ENCODE peak calls at places on chromosomes 3 and 15, in six cellular contexts. S is stimulated activated CD4-positive, alpha-beta T cell treated with anti-CD3 and anti-CD28 coated beads, Interleukin-12 subunit alpha, Interleukin-12 subunit beta, amount 100 ng/mL, for 4 hours; G is HAP-1; K is amygdala; Q is bronchial epithelial cell; E is NCI-H1105 treated with DMSO at 0.1 percent for 48 hours. J is an unnamed sample.

GRCh38 chr3:170469151-170470062 is 50.7 kb downstream of the CLDN11 start:
- DNase-seq in G (no peak), Q (no peak), S (no peak), K (no peak), E (peak; percentile 90), J (no peak)

GRCh38 chr3:126528419-126528799 is 4.5 kb downstream of the CHST13 start:
- DNase-seq in G (no peak), E (no peak), Q (no peak), S (no peak), K (no peak), J (no peak)

GRCh38 chr3:133563186-133563591 is 10.3 kb upstream of the CDV3 start:
- DNase-seq in S (no peak), E (no peak), Q (no peak), G (no peak), K (no peak), J (no peak)

GRCh38 chr3:19065027-19065426 is 83.3 kb upstream of the KCNH8 start:
- DNase-seq in K (peak; percentile 17), E (peak; percentile 30), S (no peak), G (no peak), Q (no peak), J (no peak)

GRCh38 chr3:11118181-11118682 is 36.1 kb upstream of the HRH1 start:
- DNase-seq in G (no peak), K (no peak), Q (peak; percentile 50), S (no peak), E (no peak), J (no peak)

GRCh38 chr3:159253860-159254259 is 452.0 kb downstream of the MFSD1 start:
- DNase-seq in Q (peak; percentile 73), K (no peak), S (no peak), G (no peak), E (no peak), J (no peak)

GRCh38 chr3:69389520-69390248 is 3.8 kb upstream of the FRMD4B start:
- DNase-seq in G (no peak), S (no peak), Q (peak; percentile 65), E (no peak), K (no peak), J (no peak)

GRCh38 chr15:48090666-48091065 is 30.1 kb upstream of the SLC24A5 start:
- DNase-seq in G (peak; percentile 36), K (no peak), E (peak; percentile 24), Q (no peak), S (no peak), J (no peak)

GRCh38 chr3:11467875-11468274 is 175.8 kb downstream of the VGLL4 start:
- DNase-seq in S (no peak), E (no peak), K (no peak), Q (no peak), G (no peak), J (no peak)

GRCh38 chr3:18247776-18248310 is 177.3 kb downstream of the SATB1 start:
- DNase-seq in S (no peak), Q (peak; percentile 13), G (peak; percentile 58), K (no peak), E (no peak), J (no peak)

GRCh38 chr15:68844856-68845550 is 24.3 kb upstream of the ANP32A start:
- DNase-seq in G (no peak), E (no peak), Q (no peak), S (no peak), K (no peak), J (no peak)

GRCh38 chr3:112132975-112133448 is at the start of gene GCSAM:
- DNase-seq in S (peak; percentile 37), K (peak; percentile 70), Q (peak; percentile 92), E (peak; percentile 14), G (no peak), J (peak; percentile 42)

GRCh38 chr3:194560047-194560446 is 73.2 kb downstream of the TMEM44 start:
- DNase-seq in G (no peak), S (no peak), K (no peak), E (no peak), Q (no peak), J (no peak)

GRCh38 chr3:123021986-123022510 is 5.5 kb downstream of the SEMA5B start:
- DNase-seq in Q (no peak), K (no peak), G (no peak), E (peak; percentile 30), S (no peak), J (no peak)

GRCh38 chr3:66115858-66116654 is 77.3 kb upstream of the MAGI1 start:
- DNase-seq in S (no peak), E (no peak), G (no peak), Q (peak; percentile 85), K (no peak), J (peak; percentile 81)

GRCh38 chr15:59335197-59335786 is 37.4 kb downstream of the MYO1E start:
- DNase-seq in Q (no peak), E (no peak), K (no peak), S (no peak), G (no peak), J (no peak)

GRCh38 chr15:80780416-80781221 is 1.4 kb downstream of the CEMIP start:
- DNase-seq in E (no peak), K (no peak), Q (peak; percentile 20), G (peak; percentile 80), S (no peak), J (peak; percentile 75)

GRCh38 chr15:60137711-60138396 is 133.7 kb downstream of the FOXB1 start:
- DNase-seq in G (no peak), Q (peak; percentile 28), S (no peak), K (no peak), E (no peak), J (peak; percentile 29)

GRCh38 chr3:195583831-195584542 is at the start of gene APOD:
- DNase-seq in Q (peak; percentile 77), S (no peak), K (peak; percentile 86), E (peak; percentile 82), G (peak; percentile 40), J (peak; percentile 21)

GRCh38 chr15:31488437-31489204 is 162.0 kb downstream of the KLF13 start:
- DNase-seq in S (no peak), Q (peak; percentile 74), G (peak; percentile 67), E (peak; percentile 61), K (peak; percentile 66), J (peak; percentile 93)

GRCh38 chr3:37949866-37950265 is 40.7 kb upstream of the VILL start:
- DNase-seq in K (no peak), E (no peak), Q (no peak), G (no peak), S (no peak), J (no peak)